ENCODE peak calls at places on chromosomes 7 and 10, in four cellular contexts. T, Z, X and N are unnamed samples. For H3K4me1, the result is how much of the 10 kb centered on the place peaks cover.

GRCh38 chr7:67896721-67897120 is 900.1 kb downstream of the TYW1 start:
- DNase-seq in T (no peak), Z (no peak), X (no peak), N (no peak)

GRCh38 chr7:33334349-33334748 is 205.0 kb downstream of the BBS9 start:
- DNase-seq in Z (peak), X (peak), T (peak), N (peak)

GRCh38 chr7:137916980-137917645 is 70.3 kb upstream of the DGKI start:
- DNase-seq in T (no peak), Z (no peak), X (no peak), N (no peak)

GRCh38 chr7:20083781-20084180 is 133.4 kb downstream of the MACC1 start:
- DNase-seq in Z (no peak), T (peak), X (no peak), N (no peak)

GRCh38 chr10:46528675-46529615 is 27.5 kb downstream of the GPRIN2 start:
- DNase-seq in T (no peak), X (no peak), Z (no peak), N (no peak)

GRCh38 chr10:60073397-60073780 is 167.0 kb upstream of the CCDC6 start:
- DNase-seq in Z (no peak), X (no peak), T (no peak), N (no peak)

GRCh38 chr7:16431646-16432424 is 10.5 kb upstream of the CRPPA start:
- DNase-seq in T (no peak), X (peak), Z (peak), N (peak)

GRCh38 chr10:79392506-79393176 is 45.4 kb downstream of the PPIF start:
- DNase-seq in X (no peak), Z (no peak), T (no peak), N (peak)

GRCh38 chr10:89875557-89875956 is 174.2 kb downstream of the KIF20B start:
- DNase-seq in T (no peak), Z (no peak), X (no peak), N (no peak)

GRCh38 chr7:50869108-50869716 is 86.5 kb upstream of the GRB10 start:
- DNase-seq in T (peak), X (no peak), Z (peak), N (no peak)

GRCh38 chr7:136685506-136685905 is 182.9 kb upstream of the CHRM2 start:
- DNase-seq in Z (no peak), T (no peak), X (peak), N (no peak)

GRCh38 chr7:91959023-91959422 is 18.4 kb downstream of the AKAP9 start:
- DNase-seq in Z (no peak), T (no peak), X (no peak), N (no peak)

GRCh38 chr7:37758467-37758866 is 74.9 kb downstream of the GPR141 start:
- DNase-seq in Z (no peak), T (no peak), X (no peak), N (no peak)

GRCh38 chr10:61634711-61635110 is 28.0 kb upstream of the CABCOCO1 start:
- DNase-seq in T (peak), X (no peak), Z (no peak), N (no peak)

GRCh38 chr7:107171496-107171895 is 2.7 kb downstream of the HBP1 start:
- DNase-seq in Z (no peak), T (no peak), X (no peak), N (no peak)

GRCh38 chr7:107173191-107173590 is 4.4 kb downstream of the HBP1 start:
- DNase-seq in X (peak), T (no peak), Z (no peak), N (no peak)

GRCh38 chr7:107172318-107173032 is 3.7 kb downstream of the HBP1 start:
- DNase-seq in X (no peak), Z (no peak), T (no peak), N (no peak)

GRCh38 chr7:107170051-107170661 is 1.4 kb downstream of the HBP1 start:
- DNase-seq in Z (no peak), X (no peak), T (no peak), N (no peak)

DNA sequence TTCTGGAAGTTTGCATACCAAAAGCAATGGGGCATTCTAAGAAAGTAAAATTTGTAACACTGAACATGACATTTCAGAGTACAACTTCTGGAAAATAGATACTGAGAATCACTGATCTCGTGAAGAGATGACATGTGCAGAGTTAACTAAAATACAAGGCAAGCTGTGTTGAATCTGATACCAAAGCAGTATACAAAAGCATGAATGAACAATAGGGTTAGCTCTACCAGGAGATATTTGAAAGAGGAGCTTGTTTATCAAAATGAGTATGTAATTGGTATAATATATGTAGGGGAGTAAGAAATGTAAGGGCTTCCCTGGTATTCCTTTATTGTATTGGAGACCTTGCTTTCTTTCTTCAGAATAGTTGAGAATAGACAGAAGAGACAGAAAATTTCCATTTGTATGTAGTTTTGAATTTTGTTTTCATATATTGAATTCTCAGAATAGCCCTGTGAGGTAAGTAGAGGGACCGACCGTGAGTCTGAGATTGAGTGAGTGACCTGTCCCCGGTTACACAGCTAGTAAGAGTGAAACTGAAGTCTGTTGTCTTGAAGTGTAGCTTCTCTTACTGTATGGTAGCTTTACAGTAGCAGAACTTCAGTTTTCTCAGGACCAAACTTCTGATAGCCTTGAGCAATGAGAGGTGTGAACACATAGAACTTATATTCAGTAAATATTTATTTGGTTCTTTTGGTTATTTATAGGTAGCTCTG is 5.0 kb downstream of the HBP1 start:
- DNase-seq in Z (no peak), X (no peak), T (no peak), N (no peak)
- H3K4me1 ChIP-seq in Z (under half), X (under half), T (under half), N (under half)

GRCh38 chr7:157009170-157009777 is 1.2 kb downstream of the MNX1 start:
- DNase-seq in Z (no peak), T (no peak), X (peak), N (peak)
- H3K9ac ChIP-seq in Z (peak), T (no peak), X (no peak), N (no peak)

GRCh38 chr10:103246328-103246727 is 641 bp downstream of the RPEL1 start:
- DNase-seq in X (no peak), T (no peak), Z (no peak), N (no peak)
- TF ChIP-seq CTCF in X (peak), T (peak), Z (peak), N (peak)

GRCh38 chr10:124628676-124629021 is 115.5 kb downstream of the FAM53B start:
- DNase-seq in X (no peak), T (no peak), Z (no peak), N (no peak)

GRCh38 chr10:124629410-124629809 is 114.8 kb downstream of the FAM53B start:
- DNase-seq in X (no peak), T (no peak), Z (no peak), N (no peak)

GRCh38 chr10:124630551-124630950 is 113.6 kb downstream of the FAM53B start:
- DNase-seq in T (no peak), X (no peak), Z (no peak), N (no peak)

GRCh38 chr10:124627851-124628675 is 116.1 kb downstream of the FAM53B start:
- DNase-seq in Z (no peak), T (no peak), X (no peak), N (no peak)

GRCh38 chr10:124629842-124630241 is 114.3 kb downstream of the FAM53B start:
- DNase-seq in Z (no peak), X (no peak), T (no peak), N (no peak)
- H3K4me1 ChIP-seq in Z (under half), X (under half), T (under half), N (under half)

DNA sequence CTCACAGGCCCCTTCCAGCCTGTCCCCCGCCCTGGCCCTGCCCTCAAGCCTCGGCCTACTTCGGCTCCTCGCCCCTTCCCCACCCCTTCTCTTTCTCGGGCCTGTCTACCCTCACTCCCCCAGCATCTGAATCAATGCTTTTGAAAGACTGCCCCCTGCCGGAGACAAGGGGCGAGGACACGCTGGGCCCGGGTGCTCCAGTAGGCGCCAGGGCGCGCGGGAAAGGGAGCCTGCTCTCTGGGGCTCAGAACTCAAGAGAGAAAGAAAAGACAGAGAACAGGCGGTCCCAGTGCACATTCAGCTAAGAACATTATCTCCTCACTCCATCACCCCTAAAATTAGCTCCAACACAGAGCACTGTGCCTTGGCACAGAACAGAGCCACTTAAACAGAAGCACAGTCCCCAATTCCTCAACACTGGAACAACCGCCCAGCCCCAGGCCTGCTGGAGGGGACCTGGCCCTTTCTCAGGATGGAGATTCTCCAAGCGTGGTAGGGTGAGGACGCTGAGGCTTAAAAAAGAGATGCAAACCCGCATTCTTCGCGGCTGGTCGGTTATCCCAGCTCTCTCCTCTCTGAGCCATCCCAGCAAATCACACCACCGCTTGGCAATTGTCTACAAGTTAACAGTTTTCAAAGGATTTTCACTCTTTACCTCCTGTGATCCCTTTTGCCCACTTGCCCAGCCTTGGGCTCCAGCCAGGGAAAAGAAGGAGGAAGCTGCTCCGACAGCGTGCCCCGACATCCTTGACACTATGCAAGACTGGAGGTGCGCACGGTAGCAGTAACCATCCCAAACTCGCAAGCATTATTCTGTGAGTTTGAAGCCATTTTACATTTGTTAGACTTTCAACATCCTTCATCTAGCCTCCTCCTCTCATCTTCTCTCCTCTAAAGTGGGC is 2.1 kb downstream of the GIGYF1 start:
- DNase-seq in X (peak), Z (no peak), T (peak), N (peak)
- H3K9ac ChIP-seq in X (peak), Z (peak), T (peak), N (no peak)

GRCh38 chr10:97297556-97298222 is 5.3 kb upstream of the ARHGAP19 start:
- DNase-seq in X (no peak), T (no peak), Z (no peak), N (no peak)

GRCh38 chr10:97298223-97298571 is 5.8 kb upstream of the ARHGAP19 start:
- DNase-seq in Z (no peak), X (no peak), T (no peak), N (no peak)

GRCh38 chr10:97291357-97292096 is 910 bp downstream of the ARHGAP19 start:
- DNase-seq in T (no peak), X (no peak), Z (no peak), N (no peak)

GRCh38 chr10:97292862-97293198 is 393 bp upstream of the ARHGAP19 start:
- DNase-seq in X (no peak), Z (no peak), T (no peak), N (no peak)

DNA sequence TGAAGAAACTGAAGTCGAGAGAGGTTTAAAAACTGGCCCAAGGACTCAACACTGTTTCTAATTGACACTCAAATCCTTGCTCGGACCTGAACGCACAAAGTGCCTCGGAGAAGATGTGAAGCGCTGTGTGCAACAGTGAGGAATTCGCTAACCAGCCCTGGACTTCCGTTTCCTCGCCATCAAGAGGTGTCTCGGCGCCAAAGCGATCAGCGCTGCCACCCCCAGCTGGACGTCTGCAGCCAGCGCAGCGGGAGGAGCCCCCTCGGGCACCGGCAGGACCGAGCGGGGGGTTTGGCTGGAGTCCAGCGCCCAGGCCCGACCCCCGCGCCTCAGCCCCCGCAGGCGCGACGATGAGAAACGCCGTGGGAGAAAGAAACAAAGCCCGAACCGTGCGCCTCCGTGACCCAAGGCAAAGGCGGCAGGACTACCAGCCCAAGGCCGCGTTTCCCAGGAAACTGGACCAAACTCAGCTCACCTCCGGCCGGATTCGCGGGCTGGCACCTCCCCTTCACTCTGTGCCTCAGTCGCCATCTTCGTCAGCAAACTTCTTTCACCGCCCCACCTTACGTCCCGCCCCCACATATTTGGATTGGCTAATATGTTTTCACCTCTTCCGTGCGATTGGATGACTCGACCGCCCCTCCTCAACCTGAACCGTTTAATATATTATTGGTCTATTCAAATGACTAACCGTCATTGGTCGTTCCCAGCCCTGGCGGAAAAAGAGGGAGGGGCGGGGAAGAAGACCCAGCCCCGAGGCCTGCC is at the start of gene ARHGAP19:
- DNase-seq in Z (peak), T (peak), X (peak), N (peak)
- TF ChIP-seq CTCF in Z (peak), T (no peak), X (peak), N (peak)

DNA sequence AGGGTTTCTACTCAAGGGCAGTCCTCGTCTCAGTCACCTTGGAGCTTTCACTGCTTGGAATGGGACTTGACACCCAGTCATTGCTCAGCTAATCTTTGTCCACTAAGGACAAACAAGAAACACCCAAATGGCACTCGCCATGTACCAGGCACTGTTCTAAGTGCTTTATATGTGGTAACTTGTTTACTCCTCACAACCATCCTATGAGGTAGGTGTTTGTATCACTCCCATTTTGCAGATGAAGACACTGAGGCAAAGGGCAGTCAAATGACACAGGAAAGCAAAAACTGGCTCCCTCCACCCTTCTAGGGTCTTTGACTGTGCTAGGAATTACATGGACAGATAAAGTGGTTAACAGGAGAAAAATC is 24.7 kb downstream of the DNAJB12 start:
- DNase-seq in T (no peak), Z (no peak), X (no peak), N (no peak)
- H3K4me1 ChIP-seq in T (under half), Z (half or more), X (half or more), N (under half)